ENCODE peak calls at places on chromosomes 3 and 15, in seven cellular contexts. Y, T, U, O, J, A and P are unnamed samples.

GRCh38 chr3:16086690-16087089 is 87.8 kb upstream of the GALNT15 start:
- DNase-seq in Y (no peak), T (no peak), U (no peak), O (no peak), J (no peak), A (peak; percentile 8), P (no peak)

GRCh38 chr3:45555154-45555591 is 39.4 kb upstream of the LIMD1 start:
- DNase-seq in Y (no peak), T (no peak), U (no peak), O (no peak), J (no peak), A (no peak), P (peak; percentile 71)

GRCh38 chr3:189233225-189233858 is 61.6 kb downstream of the TPRG1 start:
- DNase-seq in Y (peak; percentile 79), T (peak; percentile 46), U (no peak), O (peak; percentile 69), J (peak; percentile 25), A (peak; percentile 57), P (peak; percentile 66)

GRCh38 chr3:62601238-62601856 is 228.0 kb upstream of the FEZF2 start:
- DNase-seq in Y (peak; percentile 93), T (no peak), U (no peak), O (peak; percentile 89), J (no peak), A (no peak), P (no peak)

GRCh38 chr3:14253022-14253761 is 74.6 kb downstream of the LSM3 start:
- DNase-seq in Y (peak; percentile 31), T (peak; percentile 20), U (no peak), O (peak; percentile 20), J (no peak), A (no peak), P (peak; percentile 57)

GRCh38 chr3:132789959-132790358 is 67.8 kb upstream of the NPHP3 start:
- DNase-seq in Y (no peak), T (no peak), U (no peak), O (no peak), J (no peak), A (no peak), P (no peak)

GRCh38 chr15:40059821-40060220 is 20.8 kb upstream of the SRP14 start:
- DNase-seq in Y (no peak), T (no peak), U (no peak), O (no peak), J (no peak), A (no peak), P (no peak)

GRCh38 chr15:77021803-77022381 is 27.0 kb downstream of the PSTPIP1 start:
- DNase-seq in Y (peak; percentile 47), T (no peak), U (peak; percentile 78), O (peak; percentile 75), J (no peak), A (no peak), P (peak; percentile 55)

GRCh38 chr15:73972984-73973682 is 19.0 kb downstream of the STOML1 start:
- DNase-seq in Y (peak; percentile 82), T (peak; percentile 86), U (peak; percentile 74), O (peak; percentile 88), J (peak; percentile 88), A (peak; percentile 89), P (peak; percentile 90)

DNA sequence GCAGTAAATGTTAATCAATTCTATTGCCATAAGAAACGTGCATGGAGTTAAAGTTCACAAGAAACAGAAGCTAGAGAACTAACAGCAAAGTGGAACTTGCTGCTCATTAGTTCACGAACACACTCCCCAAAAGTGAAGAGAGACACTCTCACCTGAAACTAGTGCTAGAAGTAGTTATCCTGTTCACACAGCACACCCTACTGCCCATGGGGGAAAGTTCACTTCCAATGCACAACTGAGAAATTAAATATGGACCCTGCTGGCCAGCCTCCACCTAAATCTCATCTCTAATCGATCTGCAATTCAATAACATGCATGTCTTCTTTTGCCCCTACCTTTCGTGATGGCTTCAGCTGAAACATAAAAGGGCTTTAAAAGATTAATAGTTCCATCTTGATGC is 39.4 kb upstream of the FRMD4B start:
- DNase-seq in Y (peak; percentile 50), T (no peak), U (no peak), O (peak; percentile 58), J (no peak), A (peak; percentile 46), P (no peak)
- TF ChIP-seq CTCF in Y (peak; percentile 70), T (peak; percentile 30), U (peak; percentile 38), O (peak; percentile 64), J (peak; percentile 70), A (peak; percentile 25), P (peak; percentile 39)

GRCh38 chr15:70358871-70359647 is 261.3 kb upstream of the TLE3 start:
- DNase-seq in Y (no peak), T (no peak), U (no peak), O (no peak), J (no peak), A (no peak), P (no peak)

GRCh38 chr15:70361106-70361505 is 263.4 kb upstream of the TLE3 start:
- DNase-seq in Y (no peak), T (no peak), U (no peak), O (no peak), J (no peak), A (no peak), P (no peak)

GRCh38 chr15:70362350-70362749 is 264.6 kb upstream of the TLE3 start:
- DNase-seq in Y (no peak), T (no peak), U (no peak), O (no peak), J (no peak), A (no peak), P (no peak)

GRCh38 chr15:70361891-70362290 is 264.2 kb upstream of the TLE3 start:
- DNase-seq in Y (no peak), T (no peak), U (no peak), O (no peak), J (no peak), A (no peak), P (no peak)

DNA sequence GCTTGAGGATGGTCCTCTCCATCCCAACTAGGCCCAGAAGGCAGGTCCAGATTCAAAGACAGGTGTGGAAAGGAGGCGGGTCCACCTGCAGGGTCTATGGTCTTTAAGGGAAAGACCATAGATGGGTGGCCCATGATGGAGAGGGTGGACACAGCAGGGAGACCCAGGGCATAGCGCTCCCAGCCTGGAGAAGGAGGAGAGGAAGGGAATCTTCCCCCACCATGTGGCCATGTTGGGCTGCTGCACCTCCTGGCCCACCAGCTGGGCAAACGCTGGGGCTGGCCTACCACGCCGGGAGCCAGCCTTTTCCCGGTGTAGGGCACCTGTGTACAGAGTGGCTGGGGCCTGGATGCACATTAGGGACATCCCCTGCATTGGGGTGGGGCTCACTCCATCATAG is 265.2 kb upstream of the TLE3 start:
- DNase-seq in Y (peak; percentile 39), T (no peak), U (no peak), O (peak; percentile 47), J (no peak), A (peak; percentile 66), P (no peak)
- TF ChIP-seq CTCF in Y (peak; percentile 63), T (peak; percentile 58), U (no peak), O (peak; percentile 85), J (peak; percentile 82), A (peak; percentile 63), P (peak; percentile 60)

GRCh38 chr3:53160660-53161344 is at the start of gene PRKCD:
- DNase-seq in Y (peak; percentile 85), T (peak; percentile 76), U (peak; percentile 84), O (peak; percentile 81), J (peak; percentile 84), A (peak; percentile 57), P (peak; percentile 93)
- TF ChIP-seq CTCF in Y (peak; percentile 35), T (peak; percentile 58), U (peak; percentile 11), O (peak; percentile 51), J (peak; percentile 66), A (peak; percentile 37), P (peak; percentile 48)

GRCh38 chr3:9014189-9014588 is 50.9 kb upstream of the RAD18 start:
- DNase-seq in Y (peak; percentile 55), T (no peak), U (no peak), O (peak; percentile 33), J (no peak), A (no peak), P (no peak)
- TF ChIP-seq CTCF in Y (peak; percentile 28), T (no peak), U (no peak), O (peak; percentile 8), J (no peak), A (no peak), P (no peak)

DNA sequence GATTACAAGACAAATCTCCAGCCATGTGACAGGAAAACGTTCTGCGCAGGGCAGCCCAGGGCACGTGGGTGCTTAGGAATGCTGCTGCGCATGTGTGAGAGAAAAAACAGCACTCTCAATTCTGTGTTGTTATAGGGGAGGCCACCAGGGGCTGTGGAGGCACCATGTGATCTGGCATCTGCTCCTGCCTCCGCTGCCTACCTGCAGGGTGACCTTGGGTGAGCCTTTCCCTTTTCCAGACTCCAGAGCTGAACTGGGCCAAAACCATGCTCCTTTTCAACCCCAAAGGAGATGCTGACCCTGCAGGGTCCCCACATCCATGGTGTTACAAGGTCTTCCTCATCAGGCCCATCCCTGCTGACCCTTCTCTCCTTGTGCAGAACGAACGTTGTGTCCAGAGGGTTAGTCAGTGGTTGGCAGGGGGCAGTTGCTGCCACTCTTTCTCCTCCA is 81.5 kb upstream of the RASGRF1 start:
- DNase-seq in Y (no peak), T (no peak), U (no peak), O (peak; percentile 7), J (no peak), A (no peak), P (no peak)
- TF ChIP-seq CTCF in Y (no peak), T (no peak), U (no peak), O (no peak), J (no peak), A (no peak), P (no peak)

DNA sequence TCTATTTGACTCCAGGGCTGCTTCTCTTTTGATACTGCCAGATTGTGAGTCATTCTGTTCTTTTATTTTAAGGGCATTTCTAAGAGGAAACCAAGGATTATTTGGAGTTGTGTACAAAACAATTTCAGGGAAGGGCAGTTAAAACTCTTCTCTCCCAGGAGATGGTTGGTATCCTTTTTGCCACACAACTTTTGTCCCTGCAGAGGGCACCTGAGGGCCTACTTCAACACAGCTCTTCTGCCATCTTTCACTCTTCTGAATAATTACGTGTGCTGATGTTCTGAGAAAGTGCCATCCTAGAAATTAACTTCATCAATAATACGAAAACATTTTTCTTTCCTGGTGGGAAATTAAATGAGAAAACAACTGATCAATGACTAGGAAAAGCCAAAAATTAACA is 75.7 kb upstream of the GADL1 start:
- DNase-seq in Y (peak; percentile 16), T (no peak), U (no peak), O (peak; percentile 27), J (no peak), A (no peak), P (no peak)
- TF ChIP-seq CTCF in Y (peak; percentile 25), T (no peak), U (peak; percentile 21), O (peak; percentile 27), J (no peak), A (no peak), P (peak; percentile 38)

GRCh38 chr15:81108427-81108826 is 25.6 kb upstream of the CFAP161 start:
- DNase-seq in Y (no peak), T (no peak), U (no peak), O (peak; percentile 29), J (no peak), A (peak; percentile 43), P (no peak)
- TF ChIP-seq CTCF in Y (peak; percentile 55), T (peak; percentile 20), U (peak; percentile 43), O (peak; percentile 62), J (peak; percentile 65), A (peak; percentile 72), P (peak; percentile 55)

DNA sequence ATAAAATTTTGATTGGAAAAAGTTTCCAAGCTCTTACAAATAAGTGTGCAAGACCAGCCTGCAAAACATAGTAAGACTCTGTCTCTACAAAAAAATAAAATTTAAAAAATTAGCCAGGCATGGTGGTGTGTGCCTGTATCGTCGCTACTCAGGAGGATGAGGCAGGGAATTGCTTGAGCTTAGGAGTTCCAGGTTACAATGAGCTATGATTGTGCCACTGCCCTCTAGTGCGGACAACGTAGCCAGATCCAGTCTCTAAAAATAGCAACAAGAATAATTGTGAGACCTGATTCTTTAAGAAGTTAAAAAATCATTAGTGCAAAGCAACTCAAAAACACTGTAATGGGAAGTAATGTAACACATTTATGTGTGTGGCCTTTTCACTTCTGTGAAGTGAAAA is 251.6 kb downstream of the RBMS3 start:
- DNase-seq in Y (no peak), T (no peak), U (no peak), O (no peak), J (no peak), A (no peak), P (no peak)
- TF ChIP-seq CTCF in Y (no peak), T (no peak), U (no peak), O (no peak), J (peak; percentile 19), A (no peak), P (no peak)